ENCODE peak calls at places on chromosomes 11 and 22, in seven cellular contexts. One of them, this sample, is unnamed.

GRCh38 chr11:35182317-35182939 is 43.5 kb downstream of the CD44 start:
- DNase-seq in cardiac fibroblast: no peak
- DNase-seq in stimulated activated CD8-positive, alpha-beta memory T cell treated with anti-CD3 and anti-CD28 coated beads, Interleukin-4, amount 100 ng/mL, for 24 hours: no peak
- DNase-seq in activated CD4-positive, alpha-beta T cell treated with anti-CD3 and anti-CD28 coated beads, Interleukin-2, amount 50 U/mL, for 24 hours: no peak
- DNase-seq in effector memory CD8-positive, alpha-beta T cell: no peak
- DNase-seq in kidney epithelial cell: no peak
- DNase-seq in MM.1S: peak
- DNase-seq in this sample: no peak

GRCh38 chr11:66920978-66921784 is 37.0 kb downstream of the PC start:
- DNase-seq in cardiac fibroblast: no peak
- DNase-seq in stimulated activated CD8-positive, alpha-beta memory T cell treated with anti-CD3 and anti-CD28 coated beads, Interleukin-4, amount 100 ng/mL, for 24 hours: no peak
- DNase-seq in activated CD4-positive, alpha-beta T cell treated with anti-CD3 and anti-CD28 coated beads, Interleukin-2, amount 50 U/mL, for 24 hours: no peak
- DNase-seq in effector memory CD8-positive, alpha-beta T cell: no peak
- DNase-seq in kidney epithelial cell: no peak
- DNase-seq in MM.1S: no peak
- DNase-seq in this sample: no peak

GRCh38 chr11:28759311-28759710 is 651.1 kb downstream of the METTL15 start:
- DNase-seq in cardiac fibroblast: peak
- DNase-seq in stimulated activated CD8-positive, alpha-beta memory T cell treated with anti-CD3 and anti-CD28 coated beads, Interleukin-4, amount 100 ng/mL, for 24 hours: no peak
- DNase-seq in activated CD4-positive, alpha-beta T cell treated with anti-CD3 and anti-CD28 coated beads, Interleukin-2, amount 50 U/mL, for 24 hours: no peak
- DNase-seq in effector memory CD8-positive, alpha-beta T cell: no peak
- DNase-seq in kidney epithelial cell: no peak
- DNase-seq in MM.1S: no peak
- DNase-seq in this sample: no peak

GRCh38 chr22:27531782-27532530 is 269.6 kb downstream of the MN1 start:
- DNase-seq in cardiac fibroblast: peak
- DNase-seq in stimulated activated CD8-positive, alpha-beta memory T cell treated with anti-CD3 and anti-CD28 coated beads, Interleukin-4, amount 100 ng/mL, for 24 hours: no peak
- DNase-seq in activated CD4-positive, alpha-beta T cell treated with anti-CD3 and anti-CD28 coated beads, Interleukin-2, amount 50 U/mL, for 24 hours: no peak
- DNase-seq in effector memory CD8-positive, alpha-beta T cell: no peak
- DNase-seq in kidney epithelial cell: peak
- DNase-seq in MM.1S: no peak
- DNase-seq in this sample: no peak

GRCh38 chr22:38172489-38173155 is 9.0 kb downstream of the PLA2G6 start:
- DNase-seq in cardiac fibroblast: peak
- DNase-seq in stimulated activated CD8-positive, alpha-beta memory T cell treated with anti-CD3 and anti-CD28 coated beads, Interleukin-4, amount 100 ng/mL, for 24 hours: peak
- DNase-seq in activated CD4-positive, alpha-beta T cell treated with anti-CD3 and anti-CD28 coated beads, Interleukin-2, amount 50 U/mL, for 24 hours: no peak
- DNase-seq in effector memory CD8-positive, alpha-beta T cell: peak
- DNase-seq in kidney epithelial cell: no peak
- DNase-seq in MM.1S: no peak
- DNase-seq in this sample: no peak

GRCh38 chr11:4991066-4991465 is 3.6 kb upstream of the OR51L1 start:
- DNase-seq in cardiac fibroblast: peak
- DNase-seq in stimulated activated CD8-positive, alpha-beta memory T cell treated with anti-CD3 and anti-CD28 coated beads, Interleukin-4, amount 100 ng/mL, for 24 hours: no peak
- DNase-seq in activated CD4-positive, alpha-beta T cell treated with anti-CD3 and anti-CD28 coated beads, Interleukin-2, amount 50 U/mL, for 24 hours: no peak
- DNase-seq in effector memory CD8-positive, alpha-beta T cell: no peak
- DNase-seq in kidney epithelial cell: no peak
- DNase-seq in MM.1S: peak
- DNase-seq in this sample: no peak

GRCh38 chr22:17999851-18000250 is 24.5 kb downstream of the MICAL3 start:
- DNase-seq in cardiac fibroblast: no peak
- DNase-seq in stimulated activated CD8-positive, alpha-beta memory T cell treated with anti-CD3 and anti-CD28 coated beads, Interleukin-4, amount 100 ng/mL, for 24 hours: no peak
- DNase-seq in activated CD4-positive, alpha-beta T cell treated with anti-CD3 and anti-CD28 coated beads, Interleukin-2, amount 50 U/mL, for 24 hours: no peak
- DNase-seq in effector memory CD8-positive, alpha-beta T cell: no peak
- DNase-seq in kidney epithelial cell: no peak
- DNase-seq in MM.1S: peak
- DNase-seq in this sample: no peak

GRCh38 chr11:46353706-46354105 is 6.4 kb downstream of the DGKZ start:
- DNase-seq in cardiac fibroblast: no peak
- DNase-seq in stimulated activated CD8-positive, alpha-beta memory T cell treated with anti-CD3 and anti-CD28 coated beads, Interleukin-4, amount 100 ng/mL, for 24 hours: peak
- DNase-seq in activated CD4-positive, alpha-beta T cell treated with anti-CD3 and anti-CD28 coated beads, Interleukin-2, amount 50 U/mL, for 24 hours: no peak
- DNase-seq in effector memory CD8-positive, alpha-beta T cell: no peak
- DNase-seq in kidney epithelial cell: no peak
- DNase-seq in MM.1S: no peak
- DNase-seq in this sample: no peak

GRCh38 chr11:99937330-99937729 is 749.8 kb upstream of the ARHGAP42 start:
- DNase-seq in cardiac fibroblast: no peak
- DNase-seq in stimulated activated CD8-positive, alpha-beta memory T cell treated with anti-CD3 and anti-CD28 coated beads, Interleukin-4, amount 100 ng/mL, for 24 hours: no peak
- DNase-seq in activated CD4-positive, alpha-beta T cell treated with anti-CD3 and anti-CD28 coated beads, Interleukin-2, amount 50 U/mL, for 24 hours: no peak
- DNase-seq in effector memory CD8-positive, alpha-beta T cell: no peak
- DNase-seq in kidney epithelial cell: no peak
- DNase-seq in MM.1S: no peak
- DNase-seq in this sample: no peak

GRCh38 chr11:35969089-35970046 is 25.5 kb downstream of the LDLRAD3 start:
- DNase-seq in cardiac fibroblast: no peak
- DNase-seq in stimulated activated CD8-positive, alpha-beta memory T cell treated with anti-CD3 and anti-CD28 coated beads, Interleukin-4, amount 100 ng/mL, for 24 hours: no peak
- DNase-seq in activated CD4-positive, alpha-beta T cell treated with anti-CD3 and anti-CD28 coated beads, Interleukin-2, amount 50 U/mL, for 24 hours: no peak
- DNase-seq in effector memory CD8-positive, alpha-beta T cell: no peak
- DNase-seq in kidney epithelial cell: no peak
- DNase-seq in MM.1S: no peak
- DNase-seq in this sample: no peak

GRCh38 chr11:126465573-126466287 is 110.2 kb downstream of the ST3GAL4 start:
- DNase-seq in cardiac fibroblast: no peak
- DNase-seq in stimulated activated CD8-positive, alpha-beta memory T cell treated with anti-CD3 and anti-CD28 coated beads, Interleukin-4, amount 100 ng/mL, for 24 hours: no peak
- DNase-seq in activated CD4-positive, alpha-beta T cell treated with anti-CD3 and anti-CD28 coated beads, Interleukin-2, amount 50 U/mL, for 24 hours: no peak
- DNase-seq in effector memory CD8-positive, alpha-beta T cell: peak
- DNase-seq in kidney epithelial cell: no peak
- DNase-seq in MM.1S: peak
- DNase-seq in this sample: no peak

GRCh38 chr11:59283825-59284772 is 71.4 kb upstream of the MPEG1 start:
- DNase-seq in cardiac fibroblast: peak
- DNase-seq in stimulated activated CD8-positive, alpha-beta memory T cell treated with anti-CD3 and anti-CD28 coated beads, Interleukin-4, amount 100 ng/mL, for 24 hours: no peak
- DNase-seq in activated CD4-positive, alpha-beta T cell treated with anti-CD3 and anti-CD28 coated beads, Interleukin-2, amount 50 U/mL, for 24 hours: no peak
- DNase-seq in effector memory CD8-positive, alpha-beta T cell: peak
- DNase-seq in kidney epithelial cell: no peak
- DNase-seq in MM.1S: peak
- DNase-seq in this sample: peak

GRCh38 chr22:35629406-35630234 is 12.5 kb upstream of the MB start:
- DNase-seq in cardiac fibroblast: peak
- DNase-seq in stimulated activated CD8-positive, alpha-beta memory T cell treated with anti-CD3 and anti-CD28 coated beads, Interleukin-4, amount 100 ng/mL, for 24 hours: peak
- DNase-seq in activated CD4-positive, alpha-beta T cell treated with anti-CD3 and anti-CD28 coated beads, Interleukin-2, amount 50 U/mL, for 24 hours: no peak
- DNase-seq in effector memory CD8-positive, alpha-beta T cell: peak
- DNase-seq in kidney epithelial cell: peak
- DNase-seq in MM.1S: peak
- DNase-seq in this sample: no peak

GRCh38 chr22:33677536-33677935 is 242.7 kb downstream of the LARGE1 start:
- DNase-seq in cardiac fibroblast: no peak
- DNase-seq in stimulated activated CD8-positive, alpha-beta memory T cell treated with anti-CD3 and anti-CD28 coated beads, Interleukin-4, amount 100 ng/mL, for 24 hours: no peak
- DNase-seq in activated CD4-positive, alpha-beta T cell treated with anti-CD3 and anti-CD28 coated beads, Interleukin-2, amount 50 U/mL, for 24 hours: no peak
- DNase-seq in effector memory CD8-positive, alpha-beta T cell: no peak
- DNase-seq in kidney epithelial cell: no peak
- DNase-seq in MM.1S: no peak
- DNase-seq in this sample: no peak

GRCh38 chr22:22838148-22838786 is 49.3 kb upstream of the IGLL5 start:
- DNase-seq in cardiac fibroblast: no peak
- DNase-seq in stimulated activated CD8-positive, alpha-beta memory T cell treated with anti-CD3 and anti-CD28 coated beads, Interleukin-4, amount 100 ng/mL, for 24 hours: no peak
- DNase-seq in activated CD4-positive, alpha-beta T cell treated with anti-CD3 and anti-CD28 coated beads, Interleukin-2, amount 50 U/mL, for 24 hours: no peak
- DNase-seq in effector memory CD8-positive, alpha-beta T cell: no peak
- DNase-seq in kidney epithelial cell: no peak
- DNase-seq in MM.1S: no peak
- DNase-seq in this sample: no peak

GRCh38 chr11:45078236-45079074 is 68.0 kb upstream of the PRDM11 start:
- DNase-seq in cardiac fibroblast: no peak
- DNase-seq in stimulated activated CD8-positive, alpha-beta memory T cell treated with anti-CD3 and anti-CD28 coated beads, Interleukin-4, amount 100 ng/mL, for 24 hours: no peak
- DNase-seq in activated CD4-positive, alpha-beta T cell treated with anti-CD3 and anti-CD28 coated beads, Interleukin-2, amount 50 U/mL, for 24 hours: no peak
- DNase-seq in effector memory CD8-positive, alpha-beta T cell: no peak
- DNase-seq in kidney epithelial cell: no peak
- DNase-seq in MM.1S: no peak
- DNase-seq in this sample: no peak

GRCh38 chr11:15668718-15669117 is 554.0 kb downstream of the INSC start:
- DNase-seq in cardiac fibroblast: no peak
- DNase-seq in stimulated activated CD8-positive, alpha-beta memory T cell treated with anti-CD3 and anti-CD28 coated beads, Interleukin-4, amount 100 ng/mL, for 24 hours: no peak
- DNase-seq in activated CD4-positive, alpha-beta T cell treated with anti-CD3 and anti-CD28 coated beads, Interleukin-2, amount 50 U/mL, for 24 hours: no peak
- DNase-seq in effector memory CD8-positive, alpha-beta T cell: no peak
- DNase-seq in kidney epithelial cell: no peak
- DNase-seq in MM.1S: no peak
- DNase-seq in this sample: no peak

GRCh38 chr11:68314203-68314885 is 2.0 kb downstream of the LRP5 start:
- DNase-seq in cardiac fibroblast: peak
- DNase-seq in stimulated activated CD8-positive, alpha-beta memory T cell treated with anti-CD3 and anti-CD28 coated beads, Interleukin-4, amount 100 ng/mL, for 24 hours: no peak
- DNase-seq in activated CD4-positive, alpha-beta T cell treated with anti-CD3 and anti-CD28 coated beads, Interleukin-2, amount 50 U/mL, for 24 hours: no peak
- DNase-seq in effector memory CD8-positive, alpha-beta T cell: no peak
- DNase-seq in kidney epithelial cell: no peak
- DNase-seq in MM.1S: no peak
- DNase-seq in this sample: no peak

GRCh38 chr22:48800886-48801607 is 1026.6 kb downstream of the BRD1 start:
- DNase-seq in cardiac fibroblast: no peak
- DNase-seq in stimulated activated CD8-positive, alpha-beta memory T cell treated with anti-CD3 and anti-CD28 coated beads, Interleukin-4, amount 100 ng/mL, for 24 hours: no peak
- DNase-seq in activated CD4-positive, alpha-beta T cell treated with anti-CD3 and anti-CD28 coated beads, Interleukin-2, amount 50 U/mL, for 24 hours: no peak
- DNase-seq in effector memory CD8-positive, alpha-beta T cell: no peak
- DNase-seq in kidney epithelial cell: no peak
- DNase-seq in MM.1S: no peak
- DNase-seq in this sample: no peak

GRCh38 chr11:33507967-33508366 is 192.7 kb downstream of the C11orf91 start:
- DNase-seq in cardiac fibroblast: peak
- DNase-seq in stimulated activated CD8-positive, alpha-beta memory T cell treated with anti-CD3 and anti-CD28 coated beads, Interleukin-4, amount 100 ng/mL, for 24 hours: no peak
- DNase-seq in activated CD4-positive, alpha-beta T cell treated with anti-CD3 and anti-CD28 coated beads, Interleukin-2, amount 50 U/mL, for 24 hours: no peak
- DNase-seq in effector memory CD8-positive, alpha-beta T cell: no peak
- DNase-seq in kidney epithelial cell: no peak
- DNase-seq in MM.1S: no peak
- DNase-seq in this sample: no peak

GRCh38 chr11:133214646-133215045 is 317.7 kb downstream of the OPCML start:
- DNase-seq in cardiac fibroblast: no peak
- DNase-seq in stimulated activated CD8-positive, alpha-beta memory T cell treated with anti-CD3 and anti-CD28 coated beads, Interleukin-4, amount 100 ng/mL, for 24 hours: no peak
- DNase-seq in activated CD4-positive, alpha-beta T cell treated with anti-CD3 and anti-CD28 coated beads, Interleukin-2, amount 50 U/mL, for 24 hours: no peak
- DNase-seq in effector memory CD8-positive, alpha-beta T cell: no peak
- DNase-seq in kidney epithelial cell: no peak
- DNase-seq in MM.1S: no peak
- DNase-seq in this sample: no peak

GRCh38 chr11:4704054-4704789 is at the start of gene MMP26:
- DNase-seq in cardiac fibroblast: no peak
- DNase-seq in stimulated activated CD8-positive, alpha-beta memory T cell treated with anti-CD3 and anti-CD28 coated beads, Interleukin-4, amount 100 ng/mL, for 24 hours: no peak
- DNase-seq in activated CD4-positive, alpha-beta T cell treated with anti-CD3 and anti-CD28 coated beads, Interleukin-2, amount 50 U/mL, for 24 hours: no peak
- DNase-seq in effector memory CD8-positive, alpha-beta T cell: no peak
- DNase-seq in kidney epithelial cell: no peak
- DNase-seq in MM.1S: peak
- DNase-seq in this sample: no peak

GRCh38 chr22:38872831-38873248 is 824 bp upstream of the CBX6 start:
- DNase-seq in cardiac fibroblast: no peak
- DNase-seq in stimulated activated CD8-positive, alpha-beta memory T cell treated with anti-CD3 and anti-CD28 coated beads, Interleukin-4, amount 100 ng/mL, for 24 hours: no peak
- DNase-seq in activated CD4-positive, alpha-beta T cell treated with anti-CD3 and anti-CD28 coated beads, Interleukin-2, amount 50 U/mL, for 24 hours: no peak
- DNase-seq in effector memory CD8-positive, alpha-beta T cell: no peak
- DNase-seq in kidney epithelial cell: no peak
- DNase-seq in MM.1S: no peak
- DNase-seq in this sample: no peak